ENCODE peak calls at places on chromosome 2, in nine cellular contexts. One of them, this sample, is unnamed.

GRCh38 chr2:52072949-52073348 is 1041.0 kb upstream of the NRXN1 start:
- DNase-seq in activated CD4-positive, alpha-beta T cell treated with anti-CD3 and anti-CD28 coated beads, Interleukin-2, amount 10 ng/mL, durations not matched to agents 7 days and 5 days: no peak
- DNase-seq in sigmoid colon: no peak
- DNase-seq in dermis microvascular lymphatic vessel endothelial cell: no peak
- DNase-seq in adrenal gland: no peak
- DNase-seq in mucosa of descending colon: no peak
- DNase-seq in H54: no peak
- DNase-seq in Kasumi-1: no peak
- DNase-seq in T-cell: no peak
- DNase-seq in this sample: no peak

GRCh38 chr2:222076978-222077690 is 221.7 kb downstream of the PAX3 start:
- DNase-seq in activated CD4-positive, alpha-beta T cell treated with anti-CD3 and anti-CD28 coated beads, Interleukin-2, amount 10 ng/mL, durations not matched to agents 7 days and 5 days: no peak
- DNase-seq in sigmoid colon: no peak
- DNase-seq in dermis microvascular lymphatic vessel endothelial cell: no peak
- DNase-seq in adrenal gland: no peak
- DNase-seq in mucosa of descending colon: no peak
- DNase-seq in H54: no peak
- DNase-seq in Kasumi-1: no peak
- DNase-seq in T-cell: no peak
- DNase-seq in this sample: no peak

GRCh38 chr2:33267043-33267442 is 209.4 kb upstream of the RASGRP3 start:
- DNase-seq in activated CD4-positive, alpha-beta T cell treated with anti-CD3 and anti-CD28 coated beads, Interleukin-2, amount 10 ng/mL, durations not matched to agents 7 days and 5 days: no peak
- DNase-seq in sigmoid colon: no peak
- DNase-seq in dermis microvascular lymphatic vessel endothelial cell: no peak
- DNase-seq in adrenal gland: no peak
- DNase-seq in mucosa of descending colon: no peak
- DNase-seq in H54: no peak
- DNase-seq in Kasumi-1: no peak
- DNase-seq in T-cell: no peak
- DNase-seq in this sample: no peak

GRCh38 chr2:232668805-232669444 is 28.2 kb upstream of the GIGYF2 start:
- DNase-seq in activated CD4-positive, alpha-beta T cell treated with anti-CD3 and anti-CD28 coated beads, Interleukin-2, amount 10 ng/mL, durations not matched to agents 7 days and 5 days: no peak
- DNase-seq in sigmoid colon: no peak
- DNase-seq in dermis microvascular lymphatic vessel endothelial cell: peak
- DNase-seq in adrenal gland: peak
- DNase-seq in mucosa of descending colon: no peak
- DNase-seq in H54: no peak
- DNase-seq in Kasumi-1: no peak
- DNase-seq in T-cell: no peak
- DNase-seq in this sample: no peak

GRCh38 chr2:133652407-133652806 is 84.1 kb upstream of the NCKAP5 start:
- DNase-seq in activated CD4-positive, alpha-beta T cell treated with anti-CD3 and anti-CD28 coated beads, Interleukin-2, amount 10 ng/mL, durations not matched to agents 7 days and 5 days: no peak
- DNase-seq in sigmoid colon: no peak
- DNase-seq in dermis microvascular lymphatic vessel endothelial cell: no peak
- DNase-seq in adrenal gland: no peak
- DNase-seq in mucosa of descending colon: no peak
- DNase-seq in H54: no peak
- DNase-seq in Kasumi-1: no peak
- DNase-seq in T-cell: no peak
- DNase-seq in this sample: no peak

GRCh38 chr2:111898703-111899514 is 502 bp downstream of the MERTK start:
- DNase-seq in activated CD4-positive, alpha-beta T cell treated with anti-CD3 and anti-CD28 coated beads, Interleukin-2, amount 10 ng/mL, durations not matched to agents 7 days and 5 days: peak
- DNase-seq in sigmoid colon: peak
- DNase-seq in dermis microvascular lymphatic vessel endothelial cell: peak
- DNase-seq in adrenal gland: peak
- DNase-seq in mucosa of descending colon: no peak
- DNase-seq in H54: no peak
- DNase-seq in Kasumi-1: no peak
- DNase-seq in T-cell: no peak
- DNase-seq in this sample: peak

GRCh38 chr2:239331560-239331959 is 69.3 kb downstream of the HDAC4 start:
- DNase-seq in activated CD4-positive, alpha-beta T cell treated with anti-CD3 and anti-CD28 coated beads, Interleukin-2, amount 10 ng/mL, durations not matched to agents 7 days and 5 days: no peak
- DNase-seq in sigmoid colon: no peak
- DNase-seq in dermis microvascular lymphatic vessel endothelial cell: no peak
- DNase-seq in adrenal gland: peak
- DNase-seq in mucosa of descending colon: no peak
- DNase-seq in H54: no peak
- DNase-seq in Kasumi-1: no peak
- DNase-seq in T-cell: no peak
- DNase-seq in this sample: no peak

GRCh38 chr2:85911836-85912692 is 23.3 kb upstream of the ST3GAL5 start:
- DNase-seq in activated CD4-positive, alpha-beta T cell treated with anti-CD3 and anti-CD28 coated beads, Interleukin-2, amount 10 ng/mL, durations not matched to agents 7 days and 5 days: no peak
- DNase-seq in sigmoid colon: no peak
- DNase-seq in dermis microvascular lymphatic vessel endothelial cell: no peak
- DNase-seq in adrenal gland: no peak
- DNase-seq in mucosa of descending colon: no peak
- DNase-seq in H54: no peak
- DNase-seq in Kasumi-1: no peak
- DNase-seq in T-cell: no peak
- DNase-seq in this sample: no peak

GRCh38 chr2:151183072-151183580 is 78.5 kb downstream of the RBM43 start:
- DNase-seq in activated CD4-positive, alpha-beta T cell treated with anti-CD3 and anti-CD28 coated beads, Interleukin-2, amount 10 ng/mL, durations not matched to agents 7 days and 5 days: no peak
- DNase-seq in sigmoid colon: no peak
- DNase-seq in dermis microvascular lymphatic vessel endothelial cell: no peak
- DNase-seq in adrenal gland: no peak
- DNase-seq in mucosa of descending colon: no peak
- DNase-seq in H54: no peak
- DNase-seq in Kasumi-1: no peak
- DNase-seq in T-cell: no peak
- DNase-seq in this sample: no peak

GRCh38 chr2:206452242-206452641 is 8.9 kb downstream of the ADAM23 start:
- DNase-seq in activated CD4-positive, alpha-beta T cell treated with anti-CD3 and anti-CD28 coated beads, Interleukin-2, amount 10 ng/mL, durations not matched to agents 7 days and 5 days: no peak
- DNase-seq in sigmoid colon: no peak
- DNase-seq in dermis microvascular lymphatic vessel endothelial cell: no peak
- DNase-seq in adrenal gland: no peak
- DNase-seq in mucosa of descending colon: no peak
- DNase-seq in H54: no peak
- DNase-seq in Kasumi-1: no peak
- DNase-seq in T-cell: no peak
- DNase-seq in this sample: no peak

GRCh38 chr2:162103443-162104009 is 29.5 kb upstream of the DPP4 start:
- DNase-seq in activated CD4-positive, alpha-beta T cell treated with anti-CD3 and anti-CD28 coated beads, Interleukin-2, amount 10 ng/mL, durations not matched to agents 7 days and 5 days: no peak
- DNase-seq in sigmoid colon: no peak
- DNase-seq in dermis microvascular lymphatic vessel endothelial cell: peak
- DNase-seq in adrenal gland: peak
- DNase-seq in mucosa of descending colon: no peak
- DNase-seq in H54: no peak
- DNase-seq in Kasumi-1: no peak
- DNase-seq in T-cell: no peak
- DNase-seq in this sample: no peak

GRCh38 chr2:36756438-36756837 is 59.9 kb downstream of the VIT start:
- DNase-seq in activated CD4-positive, alpha-beta T cell treated with anti-CD3 and anti-CD28 coated beads, Interleukin-2, amount 10 ng/mL, durations not matched to agents 7 days and 5 days: no peak
- DNase-seq in sigmoid colon: no peak
- DNase-seq in dermis microvascular lymphatic vessel endothelial cell: no peak
- DNase-seq in adrenal gland: no peak
- DNase-seq in mucosa of descending colon: no peak
- DNase-seq in H54: no peak
- DNase-seq in Kasumi-1: no peak
- DNase-seq in T-cell: no peak
- DNase-seq in this sample: no peak

GRCh38 chr2:7498927-7499489 is 581.8 kb downstream of the RNF144A start:
- DNase-seq in activated CD4-positive, alpha-beta T cell treated with anti-CD3 and anti-CD28 coated beads, Interleukin-2, amount 10 ng/mL, durations not matched to agents 7 days and 5 days: no peak
- DNase-seq in sigmoid colon: no peak
- DNase-seq in dermis microvascular lymphatic vessel endothelial cell: no peak
- DNase-seq in adrenal gland: no peak
- DNase-seq in mucosa of descending colon: no peak
- DNase-seq in H54: no peak
- DNase-seq in Kasumi-1: no peak
- DNase-seq in T-cell: no peak
- DNase-seq in this sample: no peak

GRCh38 chr2:240752209-240752608 is 60.5 kb downstream of the AQP12A start:
- DNase-seq in activated CD4-positive, alpha-beta T cell treated with anti-CD3 and anti-CD28 coated beads, Interleukin-2, amount 10 ng/mL, durations not matched to agents 7 days and 5 days: no peak
- DNase-seq in sigmoid colon: no peak
- DNase-seq in dermis microvascular lymphatic vessel endothelial cell: no peak
- DNase-seq in adrenal gland: no peak
- DNase-seq in mucosa of descending colon: no peak
- DNase-seq in H54: no peak
- DNase-seq in Kasumi-1: no peak
- DNase-seq in T-cell: no peak
- DNase-seq in this sample: no peak

GRCh38 chr2:190947711-190948251 is 66.2 kb downstream of the STAT1 start:
- DNase-seq in activated CD4-positive, alpha-beta T cell treated with anti-CD3 and anti-CD28 coated beads, Interleukin-2, amount 10 ng/mL, durations not matched to agents 7 days and 5 days: no peak
- DNase-seq in sigmoid colon: no peak
- DNase-seq in dermis microvascular lymphatic vessel endothelial cell: peak
- DNase-seq in adrenal gland: no peak
- DNase-seq in mucosa of descending colon: no peak
- DNase-seq in H54: no peak
- DNase-seq in Kasumi-1: peak
- DNase-seq in T-cell: peak
- DNase-seq in this sample: no peak